ENCODE peak calls at places on chromosome 14, in five cellular contexts. Q is HCT116, P is mammary epithelial cell, A is hepatocyte, Z is PC-9. J is an unnamed sample.

GRCh38 chr14:67934087-67934486 is 114.5 kb downstream of the RAD51B start:
- DNase-seq in Q (peak), P (peak), A (peak), Z (no peak), J (peak)

GRCh38 chr14:25833341-25834121 is 764.3 kb downstream of the NOVA1 start:
- DNase-seq in Q (no peak), P (no peak), A (peak), Z (peak), J (peak)

GRCh38 chr14:64541971-64542838 is 1.7 kb downstream of the HSPA2 start:
- DNase-seq in Q (no peak), P (no peak), A (no peak), Z (no peak), J (no peak)

GRCh38 chr14:65302571-65303184 is 109.9 kb upstream of the FUT8 start:
- DNase-seq in Q (no peak), P (no peak), A (no peak), Z (peak), J (no peak)

GRCh38 chr14:90805662-90806548 is 10.3 kb downstream of the TTC7B start:
- DNase-seq in Q (no peak), P (no peak), A (no peak), Z (no peak), J (no peak)

GRCh38 chr14:31395119-31395518 is 25.2 kb downstream of the HEATR5A start:
- DNase-seq in Q (no peak), P (no peak), A (no peak), Z (no peak), J (no peak)

GRCh38 chr14:96253140-96253539 is 2.9 kb upstream of the BDKRB1 start:
- DNase-seq in Q (no peak), P (peak), A (peak), Z (peak), J (peak)

GRCh38 chr14:69363964-69364363 is 34.1 kb downstream of the ERH start:
- DNase-seq in Q (no peak), P (no peak), A (no peak), Z (no peak), J (no peak)

GRCh38 chr14:42000450-42000849 is 393.8 kb downstream of the LRFN5 start:
- DNase-seq in Q (no peak), P (no peak), A (no peak), Z (no peak), J (no peak)

GRCh38 chr14:74804219-74804825 is 41.2 kb downstream of the YLPM1 start:
- DNase-seq in Q (peak), P (peak), A (peak), Z (peak), J (peak)
- TF ChIP-seq CTCF in Q (peak), P (peak), A (peak), Z (peak), J (peak)

GRCh38 chr14:33792387-33793368 is 158.2 kb downstream of the EGLN3 start:
- DNase-seq in Q (peak), P (peak), A (peak), Z (peak), J (peak)
- TF ChIP-seq EZH2 in Q (no peak), P (no peak), A (no peak), Z (no peak), J (no peak)

DNA sequence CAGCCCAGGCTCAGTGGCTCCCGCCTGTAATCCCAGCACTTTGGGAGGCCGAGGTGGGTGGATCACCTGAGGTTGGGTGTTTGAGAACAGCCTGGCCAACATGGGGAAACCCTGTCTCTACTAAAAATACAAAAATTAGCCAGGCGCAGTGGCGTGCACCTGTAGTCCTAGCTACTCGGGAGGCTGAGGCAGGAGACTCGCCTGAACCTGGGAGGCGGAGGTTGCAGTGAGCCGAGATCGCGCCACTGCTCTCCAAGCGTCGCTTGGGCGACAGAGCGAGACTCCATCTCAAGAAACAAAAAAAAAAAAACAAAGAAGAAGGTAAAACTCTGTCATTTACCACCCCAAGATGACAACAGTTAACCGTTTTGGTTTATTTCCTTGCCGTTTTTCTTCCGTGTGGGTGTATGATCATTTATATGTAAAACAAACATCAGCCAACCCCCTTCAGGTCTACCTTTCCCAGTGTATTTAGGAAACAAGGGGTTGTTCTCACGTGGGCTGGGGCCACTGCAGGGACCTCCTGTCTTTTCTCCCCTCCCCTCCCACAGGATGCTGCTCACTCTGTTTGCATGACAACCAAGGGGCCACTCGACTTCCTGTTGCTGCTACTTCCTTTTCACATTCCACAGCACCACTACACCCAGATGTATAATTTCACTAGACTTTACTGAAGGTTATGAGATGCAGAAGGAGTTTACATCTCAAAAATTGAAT is 13.6 kb downstream of the TTC9 start:
- DNase-seq in Q (no peak), P (no peak), A (no peak), Z (no peak), J (peak)
- H3K4me3 ChIP-seq in Q (no peak), P (no peak), A (no peak), Z (no peak), J (no peak)

GRCh38 chr14:37171678-37172023 is 755 bp downstream of the SLC25A21 start:
- DNase-seq in Q (no peak), P (no peak), A (no peak), Z (no peak), J (no peak)

GRCh38 chr14:37170993-37171392 is 1.4 kb downstream of the SLC25A21 start:
- DNase-seq in Q (no peak), P (no peak), A (no peak), Z (no peak), J (no peak)

GRCh38 chr14:37172936-37173613 is 669 bp upstream of the SLC25A21 start:
- DNase-seq in Q (no peak), P (no peak), A (no peak), Z (no peak), J (no peak)

GRCh38 chr14:37170237-37170636 is 2.2 kb downstream of the SLC25A21 start:
- DNase-seq in Q (no peak), P (no peak), A (no peak), Z (no peak), J (no peak)

GRCh38 chr14:37172024-37172869 is at the start of gene SLC25A21:
- DNase-seq in Q (peak), P (peak), A (peak), Z (peak), J (peak)
- TF ChIP-seq CTCF in Q (peak), P (peak), A (no peak), Z (no peak), J (peak)

DNA sequence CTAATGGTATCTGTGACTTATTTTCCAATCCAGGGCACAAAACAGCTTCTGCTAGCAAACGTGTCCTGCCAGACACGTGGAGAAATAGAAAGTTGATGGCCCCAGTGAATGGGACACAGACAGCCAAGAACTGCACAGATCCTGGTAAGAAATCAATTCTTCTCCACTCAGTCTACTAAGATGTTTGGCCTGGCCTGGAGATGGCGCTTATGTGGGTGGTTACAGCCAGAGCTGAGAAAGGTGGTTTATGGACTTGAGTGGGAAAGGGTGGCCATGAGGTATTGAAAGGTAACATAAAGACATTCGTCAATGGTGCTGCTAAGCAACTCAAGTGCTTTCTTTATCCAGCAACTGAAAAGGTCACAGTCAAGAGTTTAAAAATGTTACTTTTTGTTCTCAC is 2.9 kb downstream of the SLC24A4 start:
- DNase-seq in Q (no peak), P (no peak), A (no peak), Z (no peak), J (no peak)
- TF ChIP-seq EZH2 in Q (no peak), P (no peak), A (no peak), Z (no peak), J (no peak)

GRCh38 chr14:32724864-32725550 is 213.7 kb upstream of the NPAS3 start:
- DNase-seq in Q (no peak), P (peak), A (peak), Z (no peak), J (peak)
- H3K4me3 ChIP-seq in Q (no peak), P (no peak), A (no peak), Z (no peak), J (peak)

GRCh38 chr14:71863049-71863448 is 69.2 kb upstream of the RGS6 start:
- DNase-seq in Q (no peak), P (no peak), A (no peak), Z (no peak), J (no peak)
- TF ChIP-seq CTCF in Q (peak), P (peak), A (no peak), Z (peak), J (no peak)

GRCh38 chr14:71261206-71261605 is 353.9 kb downstream of the PCNX1 start:
- DNase-seq in Q (no peak), P (no peak), A (no peak), Z (no peak), J (no peak)

GRCh38 chr14:71264260-71264659 is 357.0 kb downstream of the PCNX1 start:
- DNase-seq in Q (no peak), P (no peak), A (no peak), Z (no peak), J (no peak)

GRCh38 chr14:71266994-71267636 is 359.9 kb downstream of the PCNX1 start:
- DNase-seq in Q (no peak), P (peak), A (no peak), Z (no peak), J (no peak)

GRCh38 chr14:71267691-71268090 is 360.4 kb downstream of the PCNX1 start:
- DNase-seq in Q (no peak), P (no peak), A (no peak), Z (no peak), J (no peak)

GRCh38 chr14:71262466-71262865 is 355.2 kb downstream of the PCNX1 start:
- DNase-seq in Q (no peak), P (no peak), A (no peak), Z (no peak), J (no peak)
- TF ChIP-seq EZH2 in Q (no peak), P (no peak), A (no peak), Z (no peak), J (no peak)

GRCh38 chr14:103123634-103124500 is 606 bp downstream of the TNFAIP2 start:
- DNase-seq in Q (no peak), P (no peak), A (peak), Z (peak), J (no peak)

GRCh38 chr14:103121161-103121845 is 2.0 kb upstream of the TNFAIP2 start:
- DNase-seq in Q (no peak), P (no peak), A (no peak), Z (no peak), J (no peak)

GRCh38 chr14:103123128-103123633 is at the start of gene TNFAIP2:
- DNase-seq in Q (no peak), P (no peak), A (no peak), Z (peak), J (no peak)

GRCh38 chr14:103122578-103123127 is 608 bp upstream of the TNFAIP2 start:
- DNase-seq in Q (no peak), P (no peak), A (no peak), Z (no peak), J (peak)

DNA sequence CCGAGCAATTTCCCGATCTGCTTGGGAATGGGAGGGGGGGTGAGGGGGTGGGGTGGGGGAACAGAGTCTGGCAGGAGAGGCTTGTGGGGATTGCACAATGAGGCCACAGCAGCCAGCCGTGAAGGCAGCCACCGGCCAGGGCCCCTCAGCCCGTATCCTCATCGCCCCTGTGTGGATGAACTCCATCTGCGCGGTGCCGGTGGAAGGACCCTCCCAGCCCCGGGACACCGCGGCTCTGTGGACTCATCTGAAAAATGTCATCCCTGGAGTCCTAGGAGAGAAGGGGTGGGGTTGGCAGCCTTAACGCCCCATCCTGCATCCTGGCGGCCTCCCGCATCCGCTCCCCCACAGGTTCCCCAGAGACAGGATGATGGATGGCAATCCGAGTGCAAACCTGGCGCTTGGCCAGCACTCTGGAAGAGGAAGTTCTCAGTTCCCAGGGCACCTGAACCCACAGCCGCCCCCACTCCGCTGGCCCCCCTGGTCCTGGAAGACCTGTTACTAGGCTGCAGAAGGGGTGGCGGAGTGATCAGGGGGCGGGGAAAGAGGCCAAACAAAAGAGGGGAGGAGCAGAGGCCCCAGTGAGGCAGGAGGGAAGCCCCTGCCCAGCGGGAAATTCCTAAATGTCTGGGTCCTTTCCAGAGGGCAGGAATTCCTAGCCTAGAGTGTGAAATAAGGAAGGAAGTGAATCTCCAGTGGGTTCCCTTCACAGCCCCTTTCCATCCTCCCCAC is 1.2 kb upstream of the TNFAIP2 start:
- DNase-seq in Q (no peak), P (no peak), A (peak), Z (peak), J (peak)
- H3K4me3 ChIP-seq in Q (peak), P (no peak), A (no peak), Z (peak), J (no peak)

GRCh38 chr14:66824251-66824650 is 316.3 kb downstream of the GPHN start:
- DNase-seq in Q (no peak), P (no peak), A (no peak), Z (no peak), J (no peak)
- TF ChIP-seq CTCF in Q (no peak), P (no peak), A (no peak), Z (no peak), J (no peak)